ENCODE peak calls at places on chromosomes 11 and 22, in seven cellular contexts. B is pulmonary artery endothelial cell; Q is stimulated activated CD4-positive, alpha-beta T cell treated with anti-CD3 and anti-CD28 coated beads, TNF-alpha, amount 100 ng/mL, for 1 hour; H is body of pancreas; F is Daoy; Z is kidney glomerular epithelial cell; U is transverse colon. G is an unnamed sample.

GRCh38 chr11:33989461-33989860 is 62.1 kb upstream of the CAPRIN1 start:
- DNase-seq in B (no peak), Q (no peak), H (no peak), F (no peak), Z (no peak), U (no peak), G (no peak)

GRCh38 chr11:47672283-47672730 is 29.9 kb upstream of the MTCH2 start:
- DNase-seq in B (no peak), Q (no peak), H (no peak), F (peak; percentile 52), Z (no peak), U (no peak), G (no peak)

GRCh38 chr11:78276311-78276710 is 87.6 kb downstream of the USP35 start:
- DNase-seq in B (no peak), Q (no peak), H (no peak), F (no peak), Z (no peak), U (no peak), G (no peak)

GRCh38 chr22:50117168-50117762 is 27.5 kb downstream of the MOV10L1 start:
- DNase-seq in B (no peak), Q (no peak), H (no peak), F (no peak), Z (no peak), U (no peak), G (no peak)

GRCh38 chr11:1553808-1554594 is 18.1 kb downstream of the DUSP8 start:
- DNase-seq in B (no peak), Q (no peak), H (peak; percentile 99), F (no peak), Z (no peak), U (peak; percentile 89), G (no peak)

GRCh38 chr11:31240340-31240904 is 129.1 kb downstream of the DCDC1 start:
- DNase-seq in B (peak; percentile 11), Q (no peak), H (peak; percentile 17), F (peak; percentile 35), Z (peak; percentile 33), U (no peak), G (no peak)

GRCh38 chr11:19849947-19850593 is 137.4 kb downstream of the NAV2 start:
- DNase-seq in B (no peak), Q (no peak), H (no peak), F (no peak), Z (no peak), U (no peak), G (no peak)

GRCh38 chr11:2576116-2576515 is 123.7 kb downstream of the KCNQ1OT1 start:
- DNase-seq in B (no peak), Q (no peak), H (peak; percentile 4), F (no peak), Z (no peak), U (peak; percentile 7), G (no peak)

GRCh38 chr22:45159652-45160462 is 3.9 kb upstream of the NUP50 start:
- DNase-seq in B (peak; percentile 39), Q (no peak), H (peak; percentile 49), F (peak; percentile 63), Z (no peak), U (peak; percentile 33), G (no peak)

GRCh38 chr11:93477684-93478234 is 65.4 kb downstream of the SMCO4 start:
- DNase-seq in B (no peak), Q (no peak), H (no peak), F (no peak), Z (no peak), U (no peak), G (no peak)

GRCh38 chr11:43988040-43988793 is 45.8 kb downstream of the C11orf96 start:
- DNase-seq in B (no peak), Q (no peak), H (no peak), F (peak; percentile 10), Z (no peak), U (no peak), G (no peak)

GRCh38 chr11:65501530-65502273 is 2.9 kb downstream of the MALAT1 start:
- DNase-seq in B (no peak), Q (no peak), H (no peak), F (no peak), Z (no peak), U (no peak), G (no peak)

GRCh38 chr11:111283945-111284481 is 14.3 kb upstream of the POU2AF3 start:
- DNase-seq in B (no peak), Q (no peak), H (no peak), F (no peak), Z (no peak), U (peak; percentile 84), G (no peak)

GRCh38 chr11:65559951-65560537 is 1.9 kb upstream of the LTBP3 start:
- DNase-seq in B (no peak), Q (no peak), H (peak; percentile 56), F (peak; percentile 88), Z (no peak), U (peak; percentile 64), G (no peak)

GRCh38 chr11:2687223-2687530 is 12.6 kb downstream of the KCNQ1OT1 start:
- DNase-seq in B (no peak), Q (no peak), H (peak; percentile 12), F (no peak), Z (no peak), U (no peak), G (no peak)

GRCh38 chr11:3375552-3375951 is 3.4 kb downstream of the ZNF195 start:
- DNase-seq in B (no peak), Q (no peak), H (no peak), F (no peak), Z (no peak), U (no peak), G (no peak)

GRCh38 chr11:115425243-115425642 is 79.0 kb downstream of the CADM1 start:
- DNase-seq in B (no peak), Q (no peak), H (no peak), F (no peak), Z (no peak), U (no peak), G (no peak)

GRCh38 chr11:27699242-27699925 is 871 bp downstream of the BDNF start:
- DNase-seq in B (no peak), Q (no peak), H (peak; percentile 9), F (peak; percentile 52), Z (no peak), U (no peak), G (no peak)

GRCh38 chr11:8002676-8003075 is 15.5 kb downstream of the EIF3F start:
- DNase-seq in B (no peak), Q (no peak), H (no peak), F (no peak), Z (no peak), U (no peak), G (no peak)